ENCODE peak calls at places on chromosomes 3 and 15, in seven cellular contexts. One of them, this sample, is unnamed.

GRCh38 chr3:131033480-131034080 is 6.9 kb downstream of the NEK11 start:
- DNase-seq in KG1: peak; percentile 42
- DNase-seq in cerebellar cortex: peak; percentile 47
- DNase-seq in myocyte: peak; percentile 43
- DNase-seq in activated CD8-positive, alpha-beta memory T cell treated with anti-CD3 and anti-CD28 coated beads, Interleukin-2, amount 50 U/mL, for 48 hours: no peak
- DNase-seq in uterus: no peak
- DNase-seq in CD4-positive, alpha-beta memory T cell: peak; percentile 65
- DNase-seq in this sample: no peak

GRCh38 chr15:96115642-96116041 is 214.9 kb upstream of the NR2F2 start:
- DNase-seq in KG1: no peak
- DNase-seq in cerebellar cortex: no peak
- DNase-seq in myocyte: peak; percentile 22
- DNase-seq in activated CD8-positive, alpha-beta memory T cell treated with anti-CD3 and anti-CD28 coated beads, Interleukin-2, amount 50 U/mL, for 48 hours: no peak
- DNase-seq in uterus: no peak
- DNase-seq in CD4-positive, alpha-beta memory T cell: no peak
- DNase-seq in this sample: no peak

GRCh38 chr15:101133751-101134261 is 118.0 kb downstream of the CHSY1 start:
- DNase-seq in KG1: no peak
- DNase-seq in cerebellar cortex: peak; percentile 64
- DNase-seq in myocyte: no peak
- DNase-seq in activated CD8-positive, alpha-beta memory T cell treated with anti-CD3 and anti-CD28 coated beads, Interleukin-2, amount 50 U/mL, for 48 hours: no peak
- DNase-seq in uterus: no peak
- DNase-seq in CD4-positive, alpha-beta memory T cell: no peak
- DNase-seq in this sample: no peak

GRCh38 chr3:112979244-112979832 is 4.4 kb upstream of the CD200R1 start:
- DNase-seq in KG1: no peak
- DNase-seq in cerebellar cortex: peak; percentile 46
- DNase-seq in myocyte: peak; percentile 59
- DNase-seq in activated CD8-positive, alpha-beta memory T cell treated with anti-CD3 and anti-CD28 coated beads, Interleukin-2, amount 50 U/mL, for 48 hours: no peak
- DNase-seq in uterus: no peak
- DNase-seq in CD4-positive, alpha-beta memory T cell: peak; percentile 61
- DNase-seq in this sample: no peak

GRCh38 chr3:55332191-55332590 is 154.9 kb downstream of the WNT5A start:
- DNase-seq in KG1: no peak
- DNase-seq in cerebellar cortex: no peak
- DNase-seq in myocyte: no peak
- DNase-seq in activated CD8-positive, alpha-beta memory T cell treated with anti-CD3 and anti-CD28 coated beads, Interleukin-2, amount 50 U/mL, for 48 hours: no peak
- DNase-seq in uterus: no peak
- DNase-seq in CD4-positive, alpha-beta memory T cell: no peak
- DNase-seq in this sample: no peak

GRCh38 chr15:77510066-77511044 is 89.7 kb downstream of the HMG20A start:
- DNase-seq in KG1: no peak
- DNase-seq in cerebellar cortex: no peak
- DNase-seq in myocyte: no peak
- DNase-seq in activated CD8-positive, alpha-beta memory T cell treated with anti-CD3 and anti-CD28 coated beads, Interleukin-2, amount 50 U/mL, for 48 hours: no peak
- DNase-seq in uterus: no peak
- DNase-seq in CD4-positive, alpha-beta memory T cell: no peak
- DNase-seq in this sample: peak; percentile 41

GRCh38 chr3:157239082-157239704 is 79.2 kb upstream of the CCNL1 start:
- DNase-seq in KG1: peak; percentile 11
- DNase-seq in cerebellar cortex: peak; percentile 54
- DNase-seq in myocyte: peak; percentile 63
- DNase-seq in activated CD8-positive, alpha-beta memory T cell treated with anti-CD3 and anti-CD28 coated beads, Interleukin-2, amount 50 U/mL, for 48 hours: peak; percentile 84
- DNase-seq in uterus: peak; percentile 24
- DNase-seq in CD4-positive, alpha-beta memory T cell: peak; percentile 65
- DNase-seq in this sample: peak; percentile 77

GRCh38 chr15:80643296-80643965 is 51.7 kb upstream of the ABHD17C start:
- DNase-seq in KG1: peak; percentile 43
- DNase-seq in cerebellar cortex: no peak
- DNase-seq in myocyte: no peak
- DNase-seq in activated CD8-positive, alpha-beta memory T cell treated with anti-CD3 and anti-CD28 coated beads, Interleukin-2, amount 50 U/mL, for 48 hours: no peak
- DNase-seq in uterus: no peak
- DNase-seq in CD4-positive, alpha-beta memory T cell: no peak
- DNase-seq in this sample: no peak

GRCh38 chr3:118075873-118076272 is 958.8 kb downstream of the IGSF11 start:
- DNase-seq in KG1: no peak
- DNase-seq in cerebellar cortex: no peak
- DNase-seq in myocyte: no peak
- DNase-seq in activated CD8-positive, alpha-beta memory T cell treated with anti-CD3 and anti-CD28 coated beads, Interleukin-2, amount 50 U/mL, for 48 hours: no peak
- DNase-seq in uterus: no peak
- DNase-seq in CD4-positive, alpha-beta memory T cell: no peak
- DNase-seq in this sample: no peak

GRCh38 chr3:40097507-40098117 is 211.9 kb upstream of the EIF1B start:
- DNase-seq in KG1: no peak
- DNase-seq in cerebellar cortex: no peak
- DNase-seq in myocyte: peak; percentile 49
- DNase-seq in activated CD8-positive, alpha-beta memory T cell treated with anti-CD3 and anti-CD28 coated beads, Interleukin-2, amount 50 U/mL, for 48 hours: no peak
- DNase-seq in uterus: no peak
- DNase-seq in CD4-positive, alpha-beta memory T cell: no peak
- DNase-seq in this sample: no peak

GRCh38 chr15:36398212-36398611 is 181.2 kb upstream of the CDIN1 start:
- DNase-seq in KG1: no peak
- DNase-seq in cerebellar cortex: no peak
- DNase-seq in myocyte: no peak
- DNase-seq in activated CD8-positive, alpha-beta memory T cell treated with anti-CD3 and anti-CD28 coated beads, Interleukin-2, amount 50 U/mL, for 48 hours: no peak
- DNase-seq in uterus: no peak
- DNase-seq in CD4-positive, alpha-beta memory T cell: no peak
- DNase-seq in this sample: no peak

GRCh38 chr15:73378089-73378488 is 9.3 kb upstream of the HCN4 start:
- DNase-seq in KG1: no peak
- DNase-seq in cerebellar cortex: no peak
- DNase-seq in myocyte: no peak
- DNase-seq in activated CD8-positive, alpha-beta memory T cell treated with anti-CD3 and anti-CD28 coated beads, Interleukin-2, amount 50 U/mL, for 48 hours: no peak
- DNase-seq in uterus: no peak
- DNase-seq in CD4-positive, alpha-beta memory T cell: no peak
- DNase-seq in this sample: no peak

GRCh38 chr15:71916834-71917233 is 106.5 kb downstream of the NR2E3 start:
- DNase-seq in KG1: no peak
- DNase-seq in cerebellar cortex: no peak
- DNase-seq in myocyte: peak; percentile 1
- DNase-seq in activated CD8-positive, alpha-beta memory T cell treated with anti-CD3 and anti-CD28 coated beads, Interleukin-2, amount 50 U/mL, for 48 hours: no peak
- DNase-seq in uterus: no peak
- DNase-seq in CD4-positive, alpha-beta memory T cell: no peak
- DNase-seq in this sample: no peak

GRCh38 chr3:25338158-25338725 is 89.8 kb upstream of the RARB start:
- DNase-seq in KG1: no peak
- DNase-seq in cerebellar cortex: no peak
- DNase-seq in myocyte: peak; percentile 8
- DNase-seq in activated CD8-positive, alpha-beta memory T cell treated with anti-CD3 and anti-CD28 coated beads, Interleukin-2, amount 50 U/mL, for 48 hours: no peak
- DNase-seq in uterus: no peak
- DNase-seq in CD4-positive, alpha-beta memory T cell: no peak
- DNase-seq in this sample: no peak

GRCh38 chr3:27535809-27536392 is 51.7 kb upstream of the SLC4A7 start:
- DNase-seq in KG1: no peak
- DNase-seq in cerebellar cortex: no peak
- DNase-seq in myocyte: peak; percentile 63
- DNase-seq in activated CD8-positive, alpha-beta memory T cell treated with anti-CD3 and anti-CD28 coated beads, Interleukin-2, amount 50 U/mL, for 48 hours: no peak
- DNase-seq in uterus: no peak
- DNase-seq in CD4-positive, alpha-beta memory T cell: no peak
- DNase-seq in this sample: no peak

GRCh38 chr3:10883478-10884234 is 67.6 kb downstream of the SLC6A11 start:
- DNase-seq in KG1: no peak
- DNase-seq in cerebellar cortex: no peak
- DNase-seq in myocyte: peak; percentile 9
- DNase-seq in activated CD8-positive, alpha-beta memory T cell treated with anti-CD3 and anti-CD28 coated beads, Interleukin-2, amount 50 U/mL, for 48 hours: no peak
- DNase-seq in uterus: no peak
- DNase-seq in CD4-positive, alpha-beta memory T cell: no peak
- DNase-seq in this sample: no peak

GRCh38 chr3:179036626-179037300 is 34.8 kb downstream of the ZMAT3 start:
- DNase-seq in KG1: no peak
- DNase-seq in cerebellar cortex: no peak
- DNase-seq in myocyte: peak; percentile 76
- DNase-seq in activated CD8-positive, alpha-beta memory T cell treated with anti-CD3 and anti-CD28 coated beads, Interleukin-2, amount 50 U/mL, for 48 hours: no peak
- DNase-seq in uterus: no peak
- DNase-seq in CD4-positive, alpha-beta memory T cell: no peak
- DNase-seq in this sample: no peak

GRCh38 chr3:14423197-14423743 is 20.9 kb downstream of the SLC6A6 start:
- DNase-seq in KG1: no peak
- DNase-seq in cerebellar cortex: no peak
- DNase-seq in myocyte: no peak
- DNase-seq in activated CD8-positive, alpha-beta memory T cell treated with anti-CD3 and anti-CD28 coated beads, Interleukin-2, amount 50 U/mL, for 48 hours: no peak
- DNase-seq in uterus: no peak
- DNase-seq in CD4-positive, alpha-beta memory T cell: no peak
- DNase-seq in this sample: no peak

GRCh38 chr3:137588871-137589270 is 175.2 kb upstream of the SOX14 start:
- DNase-seq in KG1: no peak
- DNase-seq in cerebellar cortex: no peak
- DNase-seq in myocyte: no peak
- DNase-seq in activated CD8-positive, alpha-beta memory T cell treated with anti-CD3 and anti-CD28 coated beads, Interleukin-2, amount 50 U/mL, for 48 hours: no peak
- DNase-seq in uterus: no peak
- DNase-seq in CD4-positive, alpha-beta memory T cell: no peak
- DNase-seq in this sample: no peak

GRCh38 chr3:66400381-66401156 is 100.3 kb downstream of the LRIG1 start:
- DNase-seq in KG1: no peak
- DNase-seq in cerebellar cortex: no peak
- DNase-seq in myocyte: no peak
- DNase-seq in activated CD8-positive, alpha-beta memory T cell treated with anti-CD3 and anti-CD28 coated beads, Interleukin-2, amount 50 U/mL, for 48 hours: no peak
- DNase-seq in uterus: no peak
- DNase-seq in CD4-positive, alpha-beta memory T cell: no peak
- DNase-seq in this sample: peak; percentile 73

GRCh38 chr15:42150246-42150970 is 6.0 kb downstream of the PLA2G4F start:
- DNase-seq in KG1: no peak
- DNase-seq in cerebellar cortex: no peak
- DNase-seq in myocyte: no peak
- DNase-seq in activated CD8-positive, alpha-beta memory T cell treated with anti-CD3 and anti-CD28 coated beads, Interleukin-2, amount 50 U/mL, for 48 hours: no peak
- DNase-seq in uterus: no peak
- DNase-seq in CD4-positive, alpha-beta memory T cell: no peak
- DNase-seq in this sample: no peak

GRCh38 chr15:80801891-80802680 is 22.9 kb downstream of the CEMIP start:
- DNase-seq in KG1: no peak
- DNase-seq in cerebellar cortex: no peak
- DNase-seq in myocyte: peak; percentile 63
- DNase-seq in activated CD8-positive, alpha-beta memory T cell treated with anti-CD3 and anti-CD28 coated beads, Interleukin-2, amount 50 U/mL, for 48 hours: no peak
- DNase-seq in uterus: no peak
- DNase-seq in CD4-positive, alpha-beta memory T cell: no peak
- DNase-seq in this sample: no peak

GRCh38 chr3:186806173-186807055 is at the start of gene RFC4:
- DNase-seq in KG1: peak; percentile 75
- DNase-seq in cerebellar cortex: peak; percentile 88
- DNase-seq in myocyte: peak; percentile 75
- DNase-seq in activated CD8-positive, alpha-beta memory T cell treated with anti-CD3 and anti-CD28 coated beads, Interleukin-2, amount 50 U/mL, for 48 hours: peak; percentile 94
- DNase-seq in uterus: peak; percentile 82
- DNase-seq in CD4-positive, alpha-beta memory T cell: peak; percentile 85
- DNase-seq in this sample: peak; percentile 93

GRCh38 chr15:74431116-74431515 is 2.6 kb downstream of the SEMA7A start:
- DNase-seq in KG1: no peak
- DNase-seq in cerebellar cortex: no peak
- DNase-seq in myocyte: no peak
- DNase-seq in activated CD8-positive, alpha-beta memory T cell treated with anti-CD3 and anti-CD28 coated beads, Interleukin-2, amount 50 U/mL, for 48 hours: no peak
- DNase-seq in uterus: no peak
- DNase-seq in CD4-positive, alpha-beta memory T cell: no peak
- DNase-seq in this sample: no peak

GRCh38 chr3:133941390-133941789 is 45.7 kb upstream of the RAB6B start:
- DNase-seq in KG1: no peak
- DNase-seq in cerebellar cortex: no peak
- DNase-seq in myocyte: peak; percentile 75
- DNase-seq in activated CD8-positive, alpha-beta memory T cell treated with anti-CD3 and anti-CD28 coated beads, Interleukin-2, amount 50 U/mL, for 48 hours: peak; percentile 23
- DNase-seq in uterus: no peak
- DNase-seq in CD4-positive, alpha-beta memory T cell: no peak
- DNase-seq in this sample: peak; percentile 56

This sample was measured in sigmoid colon.